ENCODE peak calls at places on chromosomes 11 and 22, in five cellular contexts. One of them, this sample, is unnamed.

GRCh38 chr11:130313383-130314183 is 1.1 kb downstream of the ZBTB44 start:
- DNase-seq in astrocyte of the spinal cord: peak
- DNase-seq in tibial nerve: no peak
- DNase-seq in HFF-Myc: no peak
- DNase-seq in neural crest cell: no peak
- DNase-seq in this sample: no peak

GRCh38 chr11:65206901-65207300 is 25.2 kb downstream of the CAPN1 start:
- DNase-seq in astrocyte of the spinal cord: no peak
- DNase-seq in tibial nerve: no peak
- DNase-seq in HFF-Myc: no peak
- DNase-seq in neural crest cell: no peak
- DNase-seq in this sample: no peak

GRCh38 chr11:130427581-130428211 is 713 bp downstream of the ADAMTS8 start:
- DNase-seq in astrocyte of the spinal cord: no peak
- DNase-seq in tibial nerve: no peak
- DNase-seq in HFF-Myc: no peak
- DNase-seq in neural crest cell: peak
- DNase-seq in this sample: no peak

GRCh38 chr11:4019891-4020290 is 74.7 kb upstream of the RRM1 start:
- DNase-seq in astrocyte of the spinal cord: no peak
- DNase-seq in tibial nerve: no peak
- DNase-seq in HFF-Myc: no peak
- DNase-seq in neural crest cell: no peak
- DNase-seq in this sample: no peak

GRCh38 chr11:122155765-122156527 is 39.9 kb upstream of the BLID start:
- DNase-seq in astrocyte of the spinal cord: no peak
- DNase-seq in tibial nerve: no peak
- DNase-seq in HFF-Myc: no peak
- DNase-seq in neural crest cell: no peak
- DNase-seq in this sample: no peak

GRCh38 chr11:111676878-111677585 is 74.8 kb downstream of the SIK2 start:
- DNase-seq in astrocyte of the spinal cord: peak
- DNase-seq in tibial nerve: no peak
- DNase-seq in HFF-Myc: peak
- DNase-seq in neural crest cell: no peak
- DNase-seq in this sample: no peak

GRCh38 chr11:24623121-24623520 is 126.3 kb downstream of the LUZP2 start:
- DNase-seq in astrocyte of the spinal cord: peak
- DNase-seq in tibial nerve: no peak
- DNase-seq in HFF-Myc: no peak
- DNase-seq in neural crest cell: no peak
- DNase-seq in this sample: no peak

GRCh38 chr11:104130161-104130560 is 33.8 kb downstream of the PDGFD start:
- DNase-seq in astrocyte of the spinal cord: no peak
- DNase-seq in tibial nerve: no peak
- DNase-seq in HFF-Myc: no peak
- DNase-seq in neural crest cell: no peak
- DNase-seq in this sample: no peak

GRCh38 chr11:110376711-110377324 is 52.9 kb upstream of the FDX1 start:
- DNase-seq in astrocyte of the spinal cord: peak
- DNase-seq in tibial nerve: peak
- DNase-seq in HFF-Myc: peak
- DNase-seq in neural crest cell: peak
- DNase-seq in this sample: peak

GRCh38 chr22:32858121-32858703 is 56.7 kb downstream of the TIMP3 start:
- DNase-seq in astrocyte of the spinal cord: no peak
- DNase-seq in tibial nerve: no peak
- DNase-seq in HFF-Myc: no peak
- DNase-seq in neural crest cell: no peak
- DNase-seq in this sample: no peak

GRCh38 chr11:106608677-106609076 is 409.6 kb downstream of the GUCY1A2 start:
- DNase-seq in astrocyte of the spinal cord: peak
- DNase-seq in tibial nerve: no peak
- DNase-seq in HFF-Myc: no peak
- DNase-seq in neural crest cell: no peak
- DNase-seq in this sample: no peak

GRCh38 chr11:44859528-44859925 is 91.2 kb downstream of the TP53I11 start:
- DNase-seq in astrocyte of the spinal cord: no peak
- DNase-seq in tibial nerve: no peak
- DNase-seq in HFF-Myc: no peak
- DNase-seq in neural crest cell: no peak
- DNase-seq in this sample: no peak

GRCh38 chr11:58286249-58286648 is 18.2 kb upstream of the OR10W1 start:
- DNase-seq in astrocyte of the spinal cord: peak
- DNase-seq in tibial nerve: no peak
- DNase-seq in HFF-Myc: no peak
- DNase-seq in neural crest cell: no peak
- DNase-seq in this sample: no peak

GRCh38 chr11:19689281-19689975 is 23.2 kb upstream of the NAV2 start:
- DNase-seq in astrocyte of the spinal cord: no peak
- DNase-seq in tibial nerve: no peak
- DNase-seq in HFF-Myc: no peak
- DNase-seq in neural crest cell: no peak
- DNase-seq in this sample: no peak

GRCh38 chr22:31537019-31537535 is 40.7 kb downstream of the SFI1 start:
- DNase-seq in astrocyte of the spinal cord: no peak
- DNase-seq in tibial nerve: no peak
- DNase-seq in HFF-Myc: no peak
- DNase-seq in neural crest cell: no peak
- DNase-seq in this sample: no peak

GRCh38 chr11:84905411-84905810 is 721.7 kb downstream of the DLG2 start:
- DNase-seq in astrocyte of the spinal cord: peak
- DNase-seq in tibial nerve: no peak
- DNase-seq in HFF-Myc: peak
- DNase-seq in neural crest cell: no peak
- DNase-seq in this sample: no peak

GRCh38 chr11:60868682-60869450 is 1.5 kb downstream of the ZP1 start:
- DNase-seq in astrocyte of the spinal cord: no peak
- DNase-seq in tibial nerve: no peak
- DNase-seq in HFF-Myc: no peak
- DNase-seq in neural crest cell: no peak
- DNase-seq in this sample: no peak

GRCh38 chr11:10414659-10415058 is 40.4 kb upstream of the AMPD3 start:
- DNase-seq in astrocyte of the spinal cord: peak
- DNase-seq in tibial nerve: no peak
- DNase-seq in HFF-Myc: no peak
- DNase-seq in neural crest cell: no peak
- DNase-seq in this sample: no peak

GRCh38 chr11:95154514-95154913 is 64.9 kb downstream of the ENDOD1 start:
- DNase-seq in astrocyte of the spinal cord: peak
- DNase-seq in tibial nerve: no peak
- DNase-seq in HFF-Myc: no peak
- DNase-seq in neural crest cell: peak
- DNase-seq in this sample: no peak

GRCh38 chr11:78227906-78228305 is 39.2 kb downstream of the USP35 start:
- DNase-seq in astrocyte of the spinal cord: no peak
- DNase-seq in tibial nerve: no peak
- DNase-seq in HFF-Myc: no peak
- DNase-seq in neural crest cell: no peak
- DNase-seq in this sample: no peak

GRCh38 chr11:65041206-65042035 is at the start of gene SAC3D1:
- DNase-seq in astrocyte of the spinal cord: no peak
- DNase-seq in tibial nerve: no peak
- DNase-seq in HFF-Myc: no peak
- DNase-seq in neural crest cell: no peak
- DNase-seq in this sample: peak

GRCh38 chr22:29216873-29217666 is 11.4 kb downstream of the EMID1 start:
- DNase-seq in astrocyte of the spinal cord: no peak
- DNase-seq in tibial nerve: no peak
- DNase-seq in HFF-Myc: no peak
- DNase-seq in neural crest cell: no peak
- DNase-seq in this sample: no peak

GRCh38 chr11:2149471-2150205 is 10.4 kb upstream of the IGF2 start:
- DNase-seq in astrocyte of the spinal cord: no peak
- DNase-seq in tibial nerve: no peak
- DNase-seq in HFF-Myc: no peak
- DNase-seq in neural crest cell: no peak
- DNase-seq in this sample: no peak
- TF ChIP-seq CTCF in astrocyte of the spinal cord: no peak
- TF ChIP-seq CTCF in tibial nerve: no peak
- TF ChIP-seq CTCF in HFF-Myc: no peak
- TF ChIP-seq CTCF in neural crest cell: no peak
- TF ChIP-seq CTCF in this sample: no peak

GRCh38 chr11:68148071-68148805 is 27.1 kb upstream of the CHKA start:
- DNase-seq in astrocyte of the spinal cord: no peak
- DNase-seq in tibial nerve: no peak
- DNase-seq in HFF-Myc: no peak
- DNase-seq in neural crest cell: no peak
- DNase-seq in this sample: no peak
- TF ChIP-seq CTCF in astrocyte of the spinal cord: no peak
- TF ChIP-seq CTCF in tibial nerve: no peak
- TF ChIP-seq CTCF in HFF-Myc: no peak
- TF ChIP-seq CTCF in neural crest cell: no peak
- TF ChIP-seq CTCF in this sample: no peak

DNA sequence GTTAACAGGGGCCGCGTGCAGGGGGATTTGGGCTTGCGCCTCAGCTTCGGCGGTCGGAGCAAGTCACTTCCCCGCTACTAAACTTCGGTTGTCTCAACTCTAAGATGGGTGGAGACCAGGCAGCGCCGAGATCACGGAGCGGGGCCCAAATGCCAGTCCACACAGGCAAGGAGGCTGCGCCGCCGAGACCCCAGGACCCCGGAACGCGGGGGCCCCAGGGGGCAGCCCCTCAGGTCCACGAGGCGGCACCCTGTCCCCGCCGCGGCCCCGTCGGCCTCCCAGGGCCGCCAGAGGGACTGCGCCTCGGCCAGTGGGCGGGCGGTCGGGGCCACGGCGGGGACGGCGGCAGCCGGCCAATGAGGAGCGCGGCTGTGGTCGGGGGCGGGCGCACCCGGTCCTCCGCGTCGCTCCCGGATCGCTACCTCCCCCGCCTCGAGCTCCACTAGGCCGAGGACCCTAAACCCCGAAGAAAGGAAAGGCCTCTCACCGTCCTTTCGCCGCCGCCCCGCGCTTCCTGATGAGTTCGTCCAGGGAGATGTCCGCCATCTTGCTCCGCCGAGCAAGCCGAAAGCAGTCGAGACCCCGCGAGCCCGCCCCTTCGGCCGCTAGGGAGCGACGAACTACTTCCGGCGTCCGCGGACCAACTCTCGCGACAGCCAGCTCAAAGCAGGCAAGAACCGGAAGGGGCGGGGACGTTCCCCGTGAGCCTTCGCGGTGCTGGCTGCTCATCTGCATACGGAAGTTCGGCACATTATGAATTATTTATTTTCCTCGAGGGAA is at the start of gene POLDIP3:
- DNase-seq in astrocyte of the spinal cord: peak
- DNase-seq in tibial nerve: peak
- DNase-seq in HFF-Myc: peak
- DNase-seq in neural crest cell: peak
- DNase-seq in this sample: peak
- TF ChIP-seq CTCF in astrocyte of the spinal cord: no peak
- TF ChIP-seq CTCF in tibial nerve: peak
- TF ChIP-seq CTCF in HFF-Myc: peak
- TF ChIP-seq CTCF in neural crest cell: peak
- TF ChIP-seq CTCF in this sample: no peak

DNA sequence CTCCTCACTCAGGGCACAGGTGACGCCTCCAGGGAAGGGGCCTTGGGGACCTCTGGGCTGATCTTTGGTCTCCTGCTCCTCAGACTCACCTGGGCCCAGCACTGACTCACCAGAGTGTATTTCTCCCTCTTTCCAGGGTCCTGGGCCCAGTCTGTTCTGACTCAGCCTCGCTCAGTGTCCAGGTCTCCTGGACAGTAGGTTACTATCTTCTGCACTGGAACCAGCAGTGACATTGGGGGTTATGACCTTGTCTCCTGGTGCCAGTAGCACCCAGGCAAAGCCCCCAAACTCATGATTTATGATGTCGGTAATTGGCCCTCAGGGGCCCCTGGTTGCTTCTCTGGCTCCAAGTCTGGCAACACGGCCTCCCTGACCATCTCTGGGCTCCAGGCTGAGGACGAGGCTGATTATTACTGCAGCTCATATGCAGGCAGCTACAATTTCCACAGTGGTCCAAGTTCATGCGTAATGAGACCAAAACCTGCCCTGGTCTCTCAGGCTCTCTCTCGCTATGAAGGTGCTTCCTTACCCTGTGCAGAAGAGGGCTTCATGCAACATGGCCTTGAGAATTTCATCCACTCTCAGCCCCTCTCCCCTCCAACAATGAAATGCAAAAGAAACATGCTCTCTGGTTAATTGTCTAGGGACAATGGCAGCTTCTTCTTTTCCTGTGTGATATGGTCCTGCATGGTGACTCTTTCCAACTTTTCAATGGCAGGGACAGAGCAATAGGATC is 21.0 kb upstream of the PRAME start:
- DNase-seq in astrocyte of the spinal cord: no peak
- DNase-seq in tibial nerve: no peak
- DNase-seq in HFF-Myc: no peak
- DNase-seq in neural crest cell: no peak
- DNase-seq in this sample: no peak
- TF ChIP-seq CTCF in astrocyte of the spinal cord: no peak
- TF ChIP-seq CTCF in tibial nerve: no peak
- TF ChIP-seq CTCF in HFF-Myc: no peak
- TF ChIP-seq CTCF in neural crest cell: no peak
- TF ChIP-seq CTCF in this sample: no peak

GRCh38 chr22:40680819-40681183 is 1.5 kb downstream of the MCHR1 start:
- DNase-seq in astrocyte of the spinal cord: no peak
- DNase-seq in tibial nerve: no peak
- DNase-seq in HFF-Myc: no peak
- DNase-seq in neural crest cell: no peak
- DNase-seq in this sample: no peak
- TF ChIP-seq CTCF in astrocyte of the spinal cord: no peak
- TF ChIP-seq CTCF in tibial nerve: no peak
- TF ChIP-seq CTCF in HFF-Myc: no peak
- TF ChIP-seq CTCF in neural crest cell: no peak
- TF ChIP-seq CTCF in this sample: no peak

GRCh38 chr11:75399344-75400109 is at the start of gene RPS3:
- DNase-seq in astrocyte of the spinal cord: peak
- DNase-seq in tibial nerve: peak
- DNase-seq in HFF-Myc: peak
- DNase-seq in neural crest cell: peak
- DNase-seq in this sample: peak
- TF ChIP-seq CTCF in astrocyte of the spinal cord: peak
- TF ChIP-seq CTCF in tibial nerve: peak
- TF ChIP-seq CTCF in HFF-Myc: no peak
- TF ChIP-seq CTCF in neural crest cell: no peak
- TF ChIP-seq CTCF in this sample: no peak